ENCODE peak calls at places on chromosomes 3 and 15, in six cellular contexts. E, Q, K, R, N and F are unnamed samples.

GRCh38 chr3:180018588-180018987 is 18.1 kb downstream of the PEX5L start:
- DNase-seq in E (no peak), Q (no peak), K (no peak), R (peak; percentile 30), N (no peak), F (no peak)

GRCh38 chr3:32778389-32778788 is 39.4 kb upstream of the TRIM71 start:
- DNase-seq in E (no peak), Q (no peak), K (no peak), R (no peak), N (no peak), F (no peak)

GRCh38 chr15:95086543-95087252 is 855.3 kb downstream of the MCTP2 start:
- DNase-seq in E (no peak), Q (no peak), K (peak; percentile 10), R (no peak), N (no peak), F (no peak)

GRCh38 chr3:32278714-32279113 is 40.2 kb downstream of the CMTM8 start:
- DNase-seq in E (no peak), Q (no peak), K (no peak), R (no peak), N (no peak), F (no peak)

GRCh38 chr3:161413127-161413854 is 42.0 kb upstream of the SPTSSB start:
- DNase-seq in E (peak; percentile 82), Q (peak; percentile 7), K (peak; percentile 75), R (no peak), N (peak; percentile 66), F (no peak)

GRCh38 chr3:171875923-171876412 is 32.8 kb downstream of the TMEM212 start:
- DNase-seq in E (no peak), Q (no peak), K (no peak), R (no peak), N (no peak), F (no peak)

GRCh38 chr3:38157562-38157961 is 7.8 kb upstream of the OXSR1 start:
- DNase-seq in E (no peak), Q (no peak), K (no peak), R (no peak), N (no peak), F (no peak)

GRCh38 chr3:98623572-98624280 is 30.3 kb upstream of the CPOX start:
- DNase-seq in E (no peak), Q (no peak), K (no peak), R (no peak), N (no peak), F (no peak)

GRCh38 chr15:69508659-69509058 is 56.0 kb downstream of the RPLP1 start:
- DNase-seq in E (no peak), Q (no peak), K (no peak), R (no peak), N (no peak), F (no peak)

GRCh38 chr3:153338487-153338886 is 176.5 kb downstream of the RAP2B start:
- DNase-seq in E (no peak), Q (no peak), K (no peak), R (no peak), N (no peak), F (no peak)

GRCh38 chr15:80936288-80937078 is 53.1 kb downstream of the MESD start:
- DNase-seq in E (no peak), Q (no peak), K (no peak), R (no peak), N (no peak), F (no peak)

GRCh38 chr3:147113293-147114045 is 292.9 kb downstream of the ZIC4 start:
- DNase-seq in E (no peak), Q (no peak), K (no peak), R (no peak), N (no peak), F (no peak)

GRCh38 chr3:4882548-4882947 is 96.7 kb upstream of the BHLHE40 start:
- DNase-seq in E (no peak), Q (no peak), K (no peak), R (no peak), N (no peak), F (no peak)

GRCh38 chr15:96435841-96436240 is 105.3 kb downstream of the NR2F2 start:
- DNase-seq in E (no peak), Q (no peak), K (no peak), R (no peak), N (no peak), F (no peak)

GRCh38 chr15:68278345-68279217 is 1.0 kb downstream of the FEM1B start:
- DNase-seq in E (no peak), Q (no peak), K (peak; percentile 59), R (peak; percentile 66), N (no peak), F (no peak)

GRCh38 chr3:20575153-20575552 is 389.1 kb upstream of the SGO1 start:
- DNase-seq in E (no peak), Q (no peak), K (no peak), R (no peak), N (no peak), F (no peak)
- H3K9me3 ChIP-seq in E (no peaks in the 10 kb centered on the region), Q (no peaks in the 10 kb centered on the region), K (no peaks in the 10 kb centered on the region), R (no peaks in the 10 kb centered on the region), N (no peaks in the 10 kb centered on the region), F (no peaks in the 10 kb centered on the region)

DNA sequence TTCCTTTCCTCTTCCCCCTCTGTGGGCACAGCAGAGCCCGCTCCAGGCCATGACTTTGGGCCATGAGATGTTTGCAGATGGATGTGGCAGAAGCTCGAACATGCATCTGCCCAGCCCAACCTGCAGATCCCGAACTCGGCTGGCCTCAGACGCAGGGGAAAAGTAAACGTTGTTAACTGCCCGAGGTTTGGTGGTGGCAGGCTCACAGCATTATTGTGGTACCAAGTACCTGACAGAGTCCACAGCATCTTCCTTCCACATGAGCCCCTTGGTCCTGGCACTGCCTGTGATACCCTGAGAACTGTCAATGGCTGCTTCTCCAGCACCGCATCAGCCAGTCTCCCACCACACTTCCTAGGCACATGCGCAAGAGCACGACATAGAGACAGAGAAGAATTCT is 424.3 kb downstream of the OCA2 start:
- DNase-seq in E (no peak), Q (no peak), K (no peak), R (no peak), N (no peak), F (no peak)
- H3K9me3 ChIP-seq in E (no peaks in the 10 kb centered on the region), Q (no peaks in the 10 kb centered on the region), K (no peaks in the 10 kb centered on the region), R (no peaks in the 10 kb centered on the region), N (no peaks in the 10 kb centered on the region), F (no peaks in the 10 kb centered on the region)

GRCh38 chr15:25173241-25174028 is 218.6 kb downstream of the SNRPN start:
- DNase-seq in E (peak; percentile 23), Q (no peak), K (peak; percentile 1), R (peak; percentile 7), N (peak; percentile 8), F (no peak)

GRCh38 chr15:25176991-25177954 is 222.5 kb downstream of the SNRPN start:
- DNase-seq in E (peak; percentile 12), Q (no peak), K (peak; percentile 2), R (no peak), N (peak; percentile 12), F (no peak)

GRCh38 chr15:25176616-25176923 is 221.8 kb downstream of the SNRPN start:
- DNase-seq in E (peak; percentile 14), Q (no peak), K (no peak), R (peak; percentile 9), N (no peak), F (peak; percentile 4)

GRCh38 chr15:25175789-25176615 is 221.2 kb downstream of the SNRPN start:
- DNase-seq in E (peak; percentile 4), Q (no peak), K (peak; percentile 2), R (peak; percentile 17), N (peak; percentile 12), F (no peak)

DNA sequence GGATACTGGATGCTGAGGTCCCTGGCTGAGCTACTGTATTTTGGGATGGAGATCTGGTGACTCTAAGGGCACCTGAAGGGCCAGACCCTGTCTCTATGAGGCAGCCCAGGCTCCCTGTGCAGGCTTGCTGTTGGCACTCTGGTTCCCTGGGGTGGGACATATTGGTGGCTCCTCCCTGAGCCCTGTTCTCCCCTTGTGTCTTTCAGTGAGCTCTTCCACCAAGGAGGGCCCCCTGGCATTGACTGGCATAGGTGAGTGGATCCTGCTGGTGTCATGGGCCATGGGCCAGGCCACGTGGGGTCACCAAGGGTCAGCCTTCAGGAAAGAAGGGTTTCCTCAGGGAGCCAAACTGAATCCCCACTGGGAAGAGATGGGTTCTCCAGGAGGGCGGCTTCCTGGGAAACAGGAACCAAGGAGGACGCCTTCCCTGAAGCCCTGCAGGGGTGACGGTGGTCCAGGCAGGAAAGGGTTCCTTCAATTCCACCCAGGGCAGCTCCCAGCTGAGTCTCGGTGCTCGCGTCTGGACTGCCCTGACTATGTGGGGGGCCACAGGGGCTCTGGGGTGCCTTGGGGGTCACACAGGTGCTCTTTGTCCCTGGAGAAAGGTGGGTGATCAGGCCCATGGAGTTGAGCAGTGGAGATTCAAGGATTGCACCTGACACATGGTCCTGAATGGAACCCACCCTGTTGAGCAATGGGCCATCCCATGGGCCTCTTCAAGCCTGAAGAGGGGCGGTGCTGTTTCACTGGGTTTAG is 220.4 kb downstream of the SNRPN start:
- DNase-seq in E (peak; percentile 12), Q (no peak), K (no peak), R (no peak), N (peak; percentile 7), F (peak; percentile 4)
- H3K9me3 ChIP-seq in E (peaks cover 2% of the 10 kb centered on the region), Q (peaks cover 16% of the 10 kb centered on the region), K (peaks cover 26% of the 10 kb centered on the region), R (peaks cover 71% of the 10 kb centered on the region), N (no peaks in the 10 kb centered on the region), F (no peaks in the 10 kb centered on the region)

GRCh38 chr3:13704174-13704573 is 155.2 kb downstream of the FBLN2 start:
- DNase-seq in E (no peak), Q (no peak), K (no peak), R (no peak), N (no peak), F (no peak)
- H3K9me3 ChIP-seq in E (no peaks in the 10 kb centered on the region), Q (no peaks in the 10 kb centered on the region), K (no peaks in the 10 kb centered on the region), R (peaks cover 6% of the 10 kb centered on the region), N (no peaks in the 10 kb centered on the region), F (no peaks in the 10 kb centered on the region)

GRCh38 chr3:186365202-186365974 is 3.4 kb upstream of the DGKG start:
- DNase-seq in E (no peak), Q (peak; percentile 51), K (peak; percentile 76), R (no peak), N (no peak), F (no peak)
- H3K9me3 ChIP-seq in E (no peaks in the 10 kb centered on the region), Q (no peaks in the 10 kb centered on the region), K (no peaks in the 10 kb centered on the region), R (no peaks in the 10 kb centered on the region), N (no peaks in the 10 kb centered on the region), F (no peaks in the 10 kb centered on the region)

DNA sequence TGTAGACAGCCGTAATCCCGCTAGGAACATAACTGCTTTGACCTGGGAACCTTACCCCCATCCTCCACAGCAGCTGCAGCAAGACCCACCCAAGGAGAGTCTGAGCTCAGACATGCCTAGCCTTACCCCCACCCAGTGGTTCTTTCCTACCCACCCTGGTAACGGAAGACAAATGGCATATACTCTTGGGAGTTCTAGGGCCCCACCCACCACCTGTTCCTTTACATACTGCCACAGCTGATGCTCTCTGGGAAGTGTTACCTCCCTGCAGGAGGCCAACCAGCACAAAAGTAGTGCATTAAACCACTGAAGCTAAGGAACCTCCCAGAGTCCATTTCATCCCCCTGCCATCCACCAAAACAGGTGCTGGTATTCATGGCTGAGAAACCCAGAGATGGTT is 50.6 kb upstream of the AZI2 start:
- DNase-seq in E (no peak), Q (no peak), K (no peak), R (no peak), N (no peak), F (no peak)
- H3K9me3 ChIP-seq in E (no peaks in the 10 kb centered on the region), Q (peaks cover 35% of the 10 kb centered on the region), K (peaks cover 12% of the 10 kb centered on the region), R (no peaks in the 10 kb centered on the region), N (peaks cover 3% of the 10 kb centered on the region), F (peaks cover 7% of the 10 kb centered on the region)

GRCh38 chr15:87669846-87670245 is 586.7 kb downstream of the NTRK3 start:
- DNase-seq in E (no peak), Q (no peak), K (no peak), R (no peak), N (no peak), F (no peak)
- H3K9me3 ChIP-seq in E (no peaks in the 10 kb centered on the region), Q (no peaks in the 10 kb centered on the region), K (peaks cover 5% of the 10 kb centered on the region), R (no peaks in the 10 kb centered on the region), N (no peaks in the 10 kb centered on the region), F (no peaks in the 10 kb centered on the region)